ENCODE peak calls at places on chromosomes 12 and 14, in four cellular contexts. U, Q, Y and J are unnamed samples.

GRCh38 chr12:121980211-121980891 is 41.3 kb upstream of the BCL7A start:
- DNase-seq in U (no peak), Q (no peak), Y (no peak), J (no peak)

GRCh38 chr14:56195727-56196126 is 77.5 kb downstream of the PELI2 start:
- DNase-seq in U (no peak), Q (no peak), Y (no peak), J (no peak)

GRCh38 chr12:126685636-126686035 is 1581.3 kb upstream of the TMEM132C start:
- DNase-seq in U (no peak), Q (no peak), Y (no peak), J (no peak)

GRCh38 chr12:24850486-24850885 is 98.4 kb downstream of the BCAT1 start:
- DNase-seq in U (no peak), Q (no peak), Y (no peak), J (no peak)

GRCh38 chr12:26621932-26622331 is 211.1 kb downstream of the ITPR2 start:
- DNase-seq in U (no peak), Q (no peak), Y (no peak), J (no peak)

GRCh38 chr14:89185919-89186849 is 230.8 kb downstream of the FOXN3 start:
- DNase-seq in U (no peak), Q (no peak), Y (no peak), J (no peak)

GRCh38 chr14:75459099-75459741 is 31.4 kb downstream of the JDP2 start:
- DNase-seq in U (no peak), Q (no peak), Y (peak; percentile 69), J (no peak)

GRCh38 chr12:56723889-56724659 is 1.0 kb downstream of the NACA start:
- DNase-seq in U (no peak), Q (no peak), Y (no peak), J (peak; percentile 62)

GRCh38 chr12:52769354-52769753 is 7.8 kb downstream of the KRT76 start:
- DNase-seq in U (no peak), Q (no peak), Y (no peak), J (no peak)

GRCh38 chr12:51351913-51352532 is 5.5 kb upstream of the CELA1 start:
- DNase-seq in U (peak; percentile 30), Q (no peak), Y (peak; percentile 49), J (no peak)

GRCh38 chr12:106415134-106415533 is 57.6 kb downstream of the POLR3B start:
- DNase-seq in U (no peak), Q (no peak), Y (no peak), J (no peak)

GRCh38 chr12:54279227-54279631 is 693 bp downstream of the CBX5 start:
- DNase-seq in U (no peak), Q (no peak), Y (no peak), J (no peak)

GRCh38 chr12:123096159-123096558 is 54.7 kb downstream of the PITPNM2 start:
- DNase-seq in U (no peak), Q (no peak), Y (no peak), J (no peak)

GRCh38 chr14:75497191-75497590 is 25.1 kb upstream of the BATF start:
- DNase-seq in U (no peak), Q (no peak), Y (no peak), J (no peak)

DNA sequence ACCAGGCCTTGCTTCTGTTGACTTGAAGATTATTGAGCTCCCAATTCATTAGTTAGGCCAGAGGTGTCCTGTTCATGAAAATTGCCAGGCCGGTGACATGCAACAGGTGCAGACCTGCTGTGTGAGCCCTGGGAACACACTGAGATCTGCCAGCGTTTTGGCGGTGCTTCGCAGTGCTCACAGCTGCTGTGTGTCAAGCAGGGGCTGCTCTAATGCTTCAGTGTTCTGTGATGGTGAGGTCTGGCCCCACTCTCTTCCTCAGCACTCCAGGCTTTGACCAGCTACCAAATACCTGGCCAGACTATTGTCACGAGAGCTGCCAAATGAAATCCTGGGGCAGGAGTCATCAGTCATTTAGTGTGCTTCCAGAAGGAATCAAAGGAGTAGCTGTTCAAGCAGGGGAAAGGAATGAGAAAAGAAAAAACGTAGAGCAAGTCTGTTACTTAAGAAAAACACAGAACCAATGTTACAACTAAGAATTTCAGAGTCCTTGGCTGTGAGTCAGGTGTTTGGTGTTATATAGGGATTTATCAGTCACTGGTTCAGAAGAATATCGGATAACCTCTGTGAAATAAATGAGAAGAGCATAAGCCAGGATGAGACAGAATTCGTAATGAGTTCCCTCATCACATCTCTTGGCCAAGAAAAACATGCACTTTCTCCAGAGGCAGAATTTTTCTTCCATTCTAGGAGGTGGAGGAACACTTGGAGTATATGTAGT is 150.8 kb downstream of the FBXL14 start:
- DNase-seq in U (no peak), Q (no peak), Y (no peak), J (no peak)
- H3K4me3 ChIP-seq in U (no peak overlapping the region), Q (no peak overlapping the region), Y (no peak overlapping the region), J (no peak overlapping the region)

GRCh38 chr12:64672925-64673409 is 62.7 kb downstream of the RASSF3 start:
- DNase-seq in U (peak; percentile 49), Q (no peak), Y (peak; percentile 55), J (peak; percentile 57)

GRCh38 chr12:64675795-64676194 is 65.5 kb downstream of the RASSF3 start:
- DNase-seq in U (no peak), Q (no peak), Y (no peak), J (no peak)

GRCh38 chr12:64673490-64674169 is 63.3 kb downstream of the RASSF3 start:
- DNase-seq in U (no peak), Q (no peak), Y (no peak), J (no peak)

GRCh38 chr12:64671682-64672081 is 61.4 kb downstream of the RASSF3 start:
- DNase-seq in U (no peak), Q (no peak), Y (no peak), J (no peak)

DNA sequence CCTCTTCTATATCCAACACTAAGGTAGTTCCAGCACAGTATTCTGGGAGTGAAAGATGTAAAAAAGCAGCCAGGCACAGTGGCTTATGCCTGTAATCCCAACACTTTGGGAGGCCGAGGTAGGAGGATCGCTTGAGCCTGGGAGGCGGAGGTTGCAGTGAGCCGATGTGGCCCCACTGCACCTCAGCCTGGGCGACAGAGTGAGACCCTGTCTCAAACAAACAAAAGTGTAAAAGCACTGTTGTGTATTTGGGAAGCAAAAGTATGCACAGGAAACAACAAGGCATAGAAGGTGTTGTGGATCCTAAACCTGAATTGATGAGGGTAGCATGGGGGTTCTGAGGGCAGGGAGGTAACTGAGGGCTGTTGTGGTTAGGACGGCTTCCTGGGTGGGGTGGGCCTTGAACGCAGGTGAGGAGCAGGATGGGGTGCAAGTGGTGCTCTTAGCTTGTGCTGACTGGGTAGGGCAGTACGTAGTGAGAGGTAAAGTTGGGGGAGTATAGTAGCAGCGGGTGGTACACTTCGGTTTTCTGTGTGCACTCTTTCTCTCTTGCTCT is 64.2 kb downstream of the RASSF3 start:
- DNase-seq in U (peak; percentile 44), Q (no peak), Y (no peak), J (no peak)
- H3K27ac ChIP-seq in U (no peak overlapping the region), Q (peak overlapping the region; percentile 23), Y (peak overlapping the region; percentile 78), J (no peak overlapping the region)

GRCh38 chr14:52948836-52949235 is 2.0 kb downstream of the FERMT2 start:
- DNase-seq in U (no peak), Q (no peak), Y (no peak), J (no peak)
- H3K4me3 ChIP-seq in U (no peak overlapping the region), Q (peak overlapping the region; percentile 87), Y (peak overlapping the region; percentile 92), J (peak overlapping the region; percentile 96)

GRCh38 chr14:77986808-77987207 is 183.4 kb upstream of the NRXN3 start:
- DNase-seq in U (no peak), Q (no peak), Y (no peak), J (no peak)

GRCh38 chr14:77988966-77989365 is 181.2 kb upstream of the NRXN3 start:
- DNase-seq in U (no peak), Q (no peak), Y (no peak), J (peak; percentile 58)

GRCh38 chr14:77988096-77988870 is 181.9 kb upstream of the NRXN3 start:
- DNase-seq in U (no peak), Q (no peak), Y (no peak), J (no peak)

GRCh38 chr14:77989441-77989891 is 180.7 kb upstream of the NRXN3 start:
- DNase-seq in U (no peak), Q (no peak), Y (no peak), J (no peak)

DNA sequence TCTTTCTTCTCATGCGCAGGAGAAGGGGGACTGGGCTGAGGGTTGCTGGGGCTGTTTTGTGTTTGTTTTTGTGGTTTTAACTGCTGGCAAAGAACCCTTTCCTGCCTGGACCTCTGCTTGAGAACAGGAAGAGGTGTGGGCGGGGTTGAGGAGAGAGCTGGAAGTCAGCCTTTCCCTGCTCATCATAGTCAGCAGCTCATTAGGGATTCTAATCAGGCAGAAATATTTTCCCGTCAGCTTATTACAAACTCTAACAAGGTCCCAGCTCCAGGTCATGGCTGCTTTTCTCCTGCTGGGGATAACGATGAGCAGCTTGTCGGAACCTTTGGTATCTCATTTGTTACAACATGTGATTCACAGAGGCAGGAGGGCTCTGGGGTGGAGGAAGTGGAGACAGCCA is 184.9 kb upstream of the NRXN3 start:
- DNase-seq in U (no peak), Q (no peak), Y (no peak), J (no peak)
- H3K27ac ChIP-seq in U (no peak overlapping the region), Q (no peak overlapping the region), Y (no peak overlapping the region), J (no peak overlapping the region)

GRCh38 chr12:57743769-57744168 is 1.1 kb upstream of the TSPAN31 start:
- DNase-seq in U (no peak), Q (no peak), Y (no peak), J (no peak)
- H3K4me3 ChIP-seq in U (no peak overlapping the region), Q (peak overlapping the region; percentile 85), Y (peak overlapping the region; percentile 75), J (peak overlapping the region; percentile 96)

GRCh38 chr14:102581193-102581592 is 11.3 kb upstream of the RCOR1 start:
- DNase-seq in U (no peak), Q (no peak), Y (no peak), J (no peak)

GRCh38 chr14:102588821-102589220 is 3.6 kb upstream of the RCOR1 start:
- DNase-seq in U (no peak), Q (no peak), Y (no peak), J (no peak)

GRCh38 chr14:102586420-102587119 is 5.9 kb upstream of the RCOR1 start:
- DNase-seq in U (no peak), Q (no peak), Y (no peak), J (no peak)

GRCh38 chr14:102583726-102584125 is 8.7 kb upstream of the RCOR1 start:
- DNase-seq in U (no peak), Q (no peak), Y (peak; percentile 14), J (no peak)

DNA sequence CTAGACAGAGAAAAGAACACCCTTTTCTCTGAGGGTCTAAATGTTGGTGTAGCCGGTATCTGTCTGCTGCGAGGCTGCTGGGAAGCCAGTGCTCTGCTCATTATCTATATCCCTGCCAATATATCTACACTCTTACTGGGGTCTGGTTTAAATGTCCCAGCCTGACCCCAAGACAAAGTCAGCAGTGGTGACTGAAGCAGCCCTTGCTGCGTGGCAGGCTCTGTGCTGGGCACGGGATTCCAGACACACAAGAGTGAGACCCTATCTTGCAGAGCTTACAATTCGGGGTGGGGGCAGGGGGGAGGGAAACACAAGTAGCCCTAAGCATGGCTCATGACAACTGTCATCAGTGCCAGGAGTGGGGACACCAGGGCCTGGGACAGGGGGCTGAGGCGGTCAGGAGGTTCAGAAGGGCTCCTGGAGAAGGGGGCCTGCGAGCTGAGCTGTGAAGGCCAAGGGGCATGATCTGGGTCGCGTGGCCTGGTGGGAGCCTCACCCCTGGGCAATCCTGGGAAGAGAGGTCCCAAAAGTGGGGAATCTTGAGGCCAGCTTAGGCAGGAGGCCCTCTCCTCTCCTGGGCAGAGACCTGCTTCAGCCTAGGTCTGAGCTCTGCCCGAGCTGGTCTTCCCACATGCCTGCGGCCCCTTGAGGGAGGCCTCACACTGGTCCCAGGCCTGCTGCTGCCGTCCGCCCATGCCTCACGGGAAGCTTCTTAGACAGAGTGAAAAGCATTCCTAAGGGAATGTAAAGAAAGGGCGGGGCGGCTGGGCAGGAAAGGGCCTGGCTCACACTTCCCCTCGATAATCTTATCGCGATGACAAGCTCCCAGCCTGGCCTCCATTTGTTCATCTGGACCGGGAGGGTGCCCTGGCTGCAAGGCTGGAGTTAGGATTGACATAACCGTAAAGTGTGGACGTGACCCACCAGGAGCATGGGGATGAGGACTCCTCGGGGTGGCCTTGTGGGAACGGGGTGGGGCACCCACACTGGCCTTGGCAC is 7.3 kb upstream of the RCOR1 start:
- DNase-seq in U (no peak), Q (no peak), Y (peak; percentile 40), J (no peak)
- H3K27ac ChIP-seq in U (no peak overlapping the region), Q (no peak overlapping the region), Y (no peak overlapping the region), J (no peak overlapping the region)